ENCODE peak calls at places on chromosomes 12 and 14, in eight cellular contexts. One of them, this sample, is unnamed.
A peak's percentile ranks its signal among the peaks of the same experiment; 100 is the strongest.

GRCh38 chr14:77615231-77616132 is 955 bp downstream of the SPTLC2 start:
- DNase-seq in PC-3: peak; percentile 57
- DNase-seq in stomach: no peak
- DNase-seq in kidney: no peak
- DNase-seq in psoas muscle: no peak
- DNase-seq in PC-9: peak; percentile 33
- DNase-seq in neural progenitor cell: peak; percentile 28
- DNase-seq in ovary: no peak
- DNase-seq in this sample: peak; percentile 60

GRCh38 chr12:40959041-40959440 is 229.1 kb upstream of the PDZRN4 start:
- DNase-seq in PC-3: no peak
- DNase-seq in stomach: no peak
- DNase-seq in kidney: no peak
- DNase-seq in psoas muscle: no peak
- DNase-seq in PC-9: no peak
- DNase-seq in neural progenitor cell: no peak
- DNase-seq in ovary: no peak
- DNase-seq in this sample: peak; percentile 87

GRCh38 chr12:65977384-65977783 is 153.1 kb downstream of the HMGA2 start:
- DNase-seq in PC-3: no peak
- DNase-seq in stomach: no peak
- DNase-seq in kidney: no peak
- DNase-seq in psoas muscle: no peak
- DNase-seq in PC-9: no peak
- DNase-seq in neural progenitor cell: no peak
- DNase-seq in ovary: no peak
- DNase-seq in this sample: no peak

GRCh38 chr12:67534671-67535070 is 113.9 kb upstream of the DYRK2 start:
- DNase-seq in PC-3: peak; percentile 75
- DNase-seq in stomach: no peak
- DNase-seq in kidney: no peak
- DNase-seq in psoas muscle: no peak
- DNase-seq in PC-9: peak; percentile 21
- DNase-seq in neural progenitor cell: no peak
- DNase-seq in ovary: peak; percentile 55
- DNase-seq in this sample: peak; percentile 37

GRCh38 chr12:53052419-53053222 is 2.8 kb downstream of the TNS2 start:
- DNase-seq in PC-3: peak; percentile 72
- DNase-seq in stomach: peak; percentile 92
- DNase-seq in kidney: peak; percentile 97
- DNase-seq in psoas muscle: peak; percentile 92
- DNase-seq in PC-9: peak; percentile 54
- DNase-seq in neural progenitor cell: no peak
- DNase-seq in ovary: peak; percentile 96
- DNase-seq in this sample: no peak

GRCh38 chr14:23569443-23570151 is 2.0 kb upstream of the AP1G2 start:
- DNase-seq in PC-3: peak; percentile 44
- DNase-seq in stomach: no peak
- DNase-seq in kidney: peak; percentile 58
- DNase-seq in psoas muscle: no peak
- DNase-seq in PC-9: peak; percentile 68
- DNase-seq in neural progenitor cell: peak; percentile 69
- DNase-seq in ovary: no peak
- DNase-seq in this sample: no peak

GRCh38 chr12:41439858-41440257 is 251.7 kb downstream of the PDZRN4 start:
- DNase-seq in PC-3: no peak
- DNase-seq in stomach: no peak
- DNase-seq in kidney: no peak
- DNase-seq in psoas muscle: no peak
- DNase-seq in PC-9: no peak
- DNase-seq in neural progenitor cell: no peak
- DNase-seq in ovary: no peak
- DNase-seq in this sample: no peak

GRCh38 chr12:56542164-56542563 is 20.5 kb downstream of the RBMS2 start:
- DNase-seq in PC-3: no peak
- DNase-seq in stomach: no peak
- DNase-seq in kidney: no peak
- DNase-seq in psoas muscle: no peak
- DNase-seq in PC-9: no peak
- DNase-seq in neural progenitor cell: no peak
- DNase-seq in ovary: no peak
- DNase-seq in this sample: no peak

GRCh38 chr14:23020143-23021128 is 10.5 kb upstream of the C14orf93 start:
- DNase-seq in PC-3: no peak
- DNase-seq in stomach: no peak
- DNase-seq in kidney: no peak
- DNase-seq in psoas muscle: no peak
- DNase-seq in PC-9: no peak
- DNase-seq in neural progenitor cell: peak; percentile 54
- DNase-seq in ovary: no peak
- DNase-seq in this sample: no peak

GRCh38 chr14:65223636-65224035 is 121.3 kb upstream of the MAX start:
- DNase-seq in PC-3: no peak
- DNase-seq in stomach: no peak
- DNase-seq in kidney: no peak
- DNase-seq in psoas muscle: no peak
- DNase-seq in PC-9: no peak
- DNase-seq in neural progenitor cell: no peak
- DNase-seq in ovary: no peak
- DNase-seq in this sample: no peak

GRCh38 chr12:76029982-76030377 is 1.6 kb downstream of the PHLDA1 start:
- DNase-seq in PC-3: peak; percentile 45
- DNase-seq in stomach: no peak
- DNase-seq in kidney: no peak
- DNase-seq in psoas muscle: peak; percentile 19
- DNase-seq in PC-9: no peak
- DNase-seq in neural progenitor cell: peak; percentile 47
- DNase-seq in ovary: peak; percentile 50
- DNase-seq in this sample: no peak

GRCh38 chr14:89368490-89369477 is 48.2 kb downstream of the FOXN3 start:
- DNase-seq in PC-3: no peak
- DNase-seq in stomach: peak; percentile 50
- DNase-seq in kidney: no peak
- DNase-seq in psoas muscle: no peak
- DNase-seq in PC-9: no peak
- DNase-seq in neural progenitor cell: no peak
- DNase-seq in ovary: no peak
- DNase-seq in this sample: no peak

GRCh38 chr12:108606492-108606891 is 8.6 kb upstream of the TMEM119 start:
- DNase-seq in PC-3: no peak
- DNase-seq in stomach: no peak
- DNase-seq in kidney: peak; percentile 47
- DNase-seq in psoas muscle: no peak
- DNase-seq in PC-9: no peak
- DNase-seq in neural progenitor cell: no peak
- DNase-seq in ovary: no peak
- DNase-seq in this sample: no peak

GRCh38 chr12:34397591-34398365 is 375.5 kb downstream of the ALG10 start:
- DNase-seq in PC-3: no peak
- DNase-seq in stomach: peak; percentile 17
- DNase-seq in kidney: peak; percentile 40
- DNase-seq in psoas muscle: peak; percentile 1
- DNase-seq in PC-9: peak; percentile 1
- DNase-seq in neural progenitor cell: no peak
- DNase-seq in ovary: peak; percentile 5
- DNase-seq in this sample: no peak

GRCh38 chr12:54253240-54253639 is 26.7 kb downstream of the CBX5 start:
- DNase-seq in PC-3: no peak
- DNase-seq in stomach: no peak
- DNase-seq in kidney: no peak
- DNase-seq in psoas muscle: no peak
- DNase-seq in PC-9: no peak
- DNase-seq in neural progenitor cell: no peak
- DNase-seq in ovary: no peak
- DNase-seq in this sample: no peak

GRCh38 chr12:66848967-66849366 is 170.1 kb upstream of the GRIP1 start:
- DNase-seq in PC-3: no peak
- DNase-seq in stomach: no peak
- DNase-seq in kidney: no peak
- DNase-seq in psoas muscle: no peak
- DNase-seq in PC-9: no peak
- DNase-seq in neural progenitor cell: no peak
- DNase-seq in ovary: no peak
- DNase-seq in this sample: no peak

DNA sequence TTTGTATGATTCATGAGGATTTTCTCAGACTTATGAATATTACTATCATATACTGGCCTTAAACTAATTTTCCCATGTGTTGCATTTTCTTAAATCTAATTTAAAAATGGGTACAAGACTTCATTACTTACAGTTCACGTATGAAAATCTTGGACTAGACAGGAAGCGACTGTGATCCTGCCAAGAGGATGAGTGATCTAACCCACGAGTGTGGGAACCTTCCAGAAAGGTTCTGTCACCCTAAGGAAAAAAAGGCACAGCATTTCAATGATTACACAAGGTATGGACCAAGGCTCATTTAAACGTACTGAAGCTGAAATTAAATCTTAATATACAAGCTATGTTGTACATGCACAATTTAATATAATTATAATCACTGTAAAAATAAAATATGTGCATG is 293.5 kb upstream of the DIO2 start:
- DNase-seq in PC-3: no peak
- DNase-seq in stomach: no peak
- DNase-seq in kidney: no peak
- DNase-seq in psoas muscle: no peak
- DNase-seq in PC-9: no peak
- DNase-seq in neural progenitor cell: no peak
- DNase-seq in ovary: no peak
- DNase-seq in this sample: no peak
- H3K4me1 ChIP-seq in PC-3: peaks cover 12% of the 10 kb centered on the region
- H3K4me1 ChIP-seq in stomach: no peaks in the 10 kb centered on the region
- H3K4me1 ChIP-seq in kidney: no peaks in the 10 kb centered on the region
- H3K4me1 ChIP-seq in psoas muscle: no peaks in the 10 kb centered on the region
- H3K4me1 ChIP-seq in PC-9: no peaks in the 10 kb centered on the region
- H3K4me1 ChIP-seq in neural progenitor cell: no peaks in the 10 kb centered on the region
- H3K4me1 ChIP-seq in ovary: no peaks in the 10 kb centered on the region
- H3K4me1 ChIP-seq in this sample: no peaks in the 10 kb centered on the region

DNA sequence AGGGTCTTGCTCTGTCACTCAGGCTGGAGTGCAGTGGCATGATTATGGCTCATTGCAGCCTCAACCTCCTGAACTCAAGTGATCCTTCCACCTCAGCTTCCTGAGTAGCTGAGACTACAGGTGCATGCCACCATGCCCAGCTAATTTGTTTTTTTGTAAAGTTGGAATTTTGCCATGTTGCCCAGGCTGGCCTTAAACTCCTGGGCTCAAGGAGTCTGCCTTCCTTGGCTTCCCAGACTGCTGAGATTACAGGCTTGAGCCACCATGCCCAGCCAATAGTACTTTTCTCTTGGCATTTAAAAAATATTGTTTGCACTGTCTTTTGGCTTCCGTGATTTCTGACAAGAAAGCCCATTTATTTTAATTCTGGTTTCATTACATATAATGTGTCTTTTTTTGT is 61.3 kb downstream of the DIP2B start:
- DNase-seq in PC-3: no peak
- DNase-seq in stomach: no peak
- DNase-seq in kidney: no peak
- DNase-seq in psoas muscle: no peak
- DNase-seq in PC-9: no peak
- DNase-seq in neural progenitor cell: no peak
- DNase-seq in ovary: no peak
- DNase-seq in this sample: no peak
- TF ChIP-seq CTCF in PC-3: no peak
- TF ChIP-seq CTCF in stomach: no peak
- TF ChIP-seq CTCF in kidney: no peak
- TF ChIP-seq CTCF in psoas muscle: no peak
- TF ChIP-seq CTCF in PC-9: no peak
- TF ChIP-seq CTCF in neural progenitor cell: no peak
- TF ChIP-seq CTCF in ovary: no peak
- TF ChIP-seq CTCF in this sample: no peak

GRCh38 chr14:105178069-105178867 is 2.8 kb downstream of the NUDT14 start:
- DNase-seq in PC-3: no peak
- DNase-seq in stomach: no peak
- DNase-seq in kidney: no peak
- DNase-seq in psoas muscle: no peak
- DNase-seq in PC-9: no peak
- DNase-seq in neural progenitor cell: no peak
- DNase-seq in ovary: no peak
- DNase-seq in this sample: no peak

GRCh38 chr14:105179191-105179590 is 1.9 kb downstream of the NUDT14 start:
- DNase-seq in PC-3: no peak
- DNase-seq in stomach: no peak
- DNase-seq in kidney: no peak
- DNase-seq in psoas muscle: no peak
- DNase-seq in PC-9: no peak
- DNase-seq in neural progenitor cell: no peak
- DNase-seq in ovary: no peak
- DNase-seq in this sample: no peak

GRCh38 chr14:105176513-105176912 is 4.6 kb downstream of the NUDT14 start:
- DNase-seq in PC-3: no peak
- DNase-seq in stomach: no peak
- DNase-seq in kidney: no peak
- DNase-seq in psoas muscle: no peak
- DNase-seq in PC-9: no peak
- DNase-seq in neural progenitor cell: no peak
- DNase-seq in ovary: no peak
- DNase-seq in this sample: no peak

GRCh38 chr14:105178868-105179140 is 2.3 kb downstream of the NUDT14 start:
- DNase-seq in PC-3: no peak
- DNase-seq in stomach: no peak
- DNase-seq in kidney: no peak
- DNase-seq in psoas muscle: no peak
- DNase-seq in PC-9: no peak
- DNase-seq in neural progenitor cell: no peak
- DNase-seq in ovary: no peak
- DNase-seq in this sample: no peak

DNA sequence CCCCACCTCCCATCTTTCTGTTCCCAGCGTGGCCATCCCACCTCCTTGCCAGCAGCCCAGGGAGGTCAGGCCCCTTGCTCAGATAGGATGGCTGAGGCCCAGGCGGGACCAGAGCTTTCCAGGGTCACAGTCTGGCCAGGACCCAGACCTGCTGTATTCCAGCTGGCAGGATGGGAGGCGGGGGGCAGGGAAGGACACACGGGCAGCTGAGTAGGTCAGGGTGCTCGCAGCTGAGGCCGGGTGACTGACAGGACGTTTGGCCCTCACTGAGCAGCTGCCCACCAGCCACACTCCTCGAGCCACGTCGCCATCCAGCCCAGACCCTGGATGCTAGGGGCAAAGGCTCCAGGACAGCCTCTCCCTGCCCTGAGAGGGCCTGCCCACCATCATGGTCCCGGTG is 4.0 kb downstream of the NUDT14 start:
- DNase-seq in PC-3: no peak
- DNase-seq in stomach: no peak
- DNase-seq in kidney: no peak
- DNase-seq in psoas muscle: peak; percentile 73
- DNase-seq in PC-9: no peak
- DNase-seq in neural progenitor cell: no peak
- DNase-seq in ovary: no peak
- DNase-seq in this sample: no peak
- H3K4me1 ChIP-seq in PC-3: peaks cover 8% of the 10 kb centered on the region
- H3K4me1 ChIP-seq in stomach: peaks cover 17% of the 10 kb centered on the region
- H3K4me1 ChIP-seq in kidney: peaks cover 12% of the 10 kb centered on the region
- H3K4me1 ChIP-seq in psoas muscle: peaks cover 28% of the 10 kb centered on the region
- H3K4me1 ChIP-seq in PC-9: peaks cover 16% of the 10 kb centered on the region
- H3K4me1 ChIP-seq in neural progenitor cell: peaks cover 4% of the 10 kb centered on the region
- H3K4me1 ChIP-seq in ovary: peaks cover 2% of the 10 kb centered on the region
- H3K4me1 ChIP-seq in this sample: peaks cover 10% of the 10 kb centered on the region

DNA sequence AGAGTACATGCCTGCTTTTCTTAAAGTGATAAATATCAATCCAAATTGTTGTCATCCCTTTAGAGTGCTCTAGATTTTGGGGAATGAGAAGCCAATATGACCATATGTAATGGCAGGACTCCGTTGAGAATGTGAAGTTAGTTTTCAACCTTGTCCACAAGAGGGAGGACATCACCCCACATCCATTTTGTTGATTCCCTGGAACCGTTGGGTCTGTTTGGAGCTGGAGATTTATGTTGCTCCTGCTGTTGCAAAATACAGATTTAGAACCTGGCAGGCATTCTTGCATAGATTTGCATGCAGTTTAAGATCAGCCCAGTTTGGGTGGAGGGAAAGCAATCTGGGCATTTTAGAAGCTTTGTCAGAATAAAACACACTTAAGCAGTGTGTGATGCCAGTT is 620.1 kb downstream of the NRXN3 start:
- DNase-seq in PC-3: no peak
- DNase-seq in stomach: no peak
- DNase-seq in kidney: no peak
- DNase-seq in psoas muscle: no peak
- DNase-seq in PC-9: no peak
- DNase-seq in neural progenitor cell: peak; percentile 37
- DNase-seq in ovary: no peak
- DNase-seq in this sample: no peak
- TF ChIP-seq CTCF in PC-3: peak; percentile 37
- TF ChIP-seq CTCF in stomach: no peak
- TF ChIP-seq CTCF in kidney: no peak
- TF ChIP-seq CTCF in psoas muscle: no peak
- TF ChIP-seq CTCF in PC-9: no peak
- TF ChIP-seq CTCF in neural progenitor cell: peak; percentile 58
- TF ChIP-seq CTCF in ovary: no peak
- TF ChIP-seq CTCF in this sample: peak; percentile 11

This sample was measured in foreskin keratinocyte.